ENCODE peak calls at places on chromosome 11, in eight cellular contexts. One of them, this sample, is unnamed.
A peak's percentile ranks its signal among the peaks of the same experiment; 100 is the strongest.

GRCh38 chr11:47204633-47204989 is 10.2 kb upstream of the DDB2 start:
- DNase-seq in mesenchymal stem cell: peak; percentile 72
- DNase-seq in HCT116: no peak
- DNase-seq in AG04450: peak; percentile 46
- DNase-seq in GM12865: no peak
- DNase-seq in OCI-LY7: no peak
- DNase-seq in HepG2: no peak
- DNase-seq in coronary artery: no peak
- DNase-seq in this sample: no peak

GRCh38 chr11:45662665-45663485 is 2.5 kb downstream of the CHST1 start:
- DNase-seq in AG04450: peak; percentile 49
- DNase-seq in mesenchymal stem cell: peak; percentile 97
- DNase-seq in HepG2: peak; percentile 20
- DNase-seq in coronary artery: no peak
- DNase-seq in GM12865: no peak
- DNase-seq in HCT116: no peak
- DNase-seq in OCI-LY7: no peak
- DNase-seq in this sample: peak; percentile 54

GRCh38 chr11:104763930-104764717 is 134.1 kb downstream of the CASP12 start:
- DNase-seq in HCT116: no peak
- DNase-seq in HepG2: no peak
- DNase-seq in AG04450: no peak
- DNase-seq in coronary artery: no peak
- DNase-seq in mesenchymal stem cell: no peak
- DNase-seq in GM12865: no peak
- DNase-seq in OCI-LY7: no peak
- DNase-seq in this sample: no peak

GRCh38 chr11:116576523-116576922 is 196.3 kb downstream of the BUD13 start:
- DNase-seq in AG04450: no peak
- DNase-seq in HCT116: no peak
- DNase-seq in HepG2: peak; percentile 54
- DNase-seq in GM12865: no peak
- DNase-seq in mesenchymal stem cell: no peak
- DNase-seq in coronary artery: no peak
- DNase-seq in OCI-LY7: no peak
- DNase-seq in this sample: no peak

GRCh38 chr11:62087694-62088093 is 36.1 kb upstream of the INCENP start:
- DNase-seq in AG04450: no peak
- DNase-seq in OCI-LY7: no peak
- DNase-seq in HCT116: no peak
- DNase-seq in HepG2: no peak
- DNase-seq in mesenchymal stem cell: no peak
- DNase-seq in GM12865: no peak
- DNase-seq in coronary artery: no peak
- DNase-seq in this sample: no peak

GRCh38 chr11:100010393-100010792 is 676.7 kb upstream of the ARHGAP42 start:
- DNase-seq in HepG2: no peak
- DNase-seq in GM12865: peak; percentile 9
- DNase-seq in mesenchymal stem cell: no peak
- DNase-seq in OCI-LY7: no peak
- DNase-seq in HCT116: no peak
- DNase-seq in AG04450: no peak
- DNase-seq in coronary artery: no peak
- DNase-seq in this sample: no peak

GRCh38 chr11:95081412-95081811 is 8.2 kb upstream of the ENDOD1 start:
- DNase-seq in AG04450: no peak
- DNase-seq in coronary artery: peak; percentile 91
- DNase-seq in OCI-LY7: no peak
- DNase-seq in GM12865: no peak
- DNase-seq in HepG2: no peak
- DNase-seq in HCT116: no peak
- DNase-seq in mesenchymal stem cell: peak; percentile 20
- DNase-seq in this sample: no peak

GRCh38 chr11:88779551-88779950 is 286.2 kb downstream of the GRM5 start:
- DNase-seq in GM12865: no peak
- DNase-seq in HepG2: peak; percentile 0
- DNase-seq in AG04450: peak; percentile 53
- DNase-seq in OCI-LY7: no peak
- DNase-seq in HCT116: no peak
- DNase-seq in coronary artery: no peak
- DNase-seq in mesenchymal stem cell: no peak
- DNase-seq in this sample: peak; percentile 70

GRCh38 chr11:1006762-1007161 is 29.8 kb downstream of the MUC6 start:
- DNase-seq in HepG2: no peak
- DNase-seq in GM12865: no peak
- DNase-seq in AG04450: no peak
- DNase-seq in HCT116: no peak
- DNase-seq in coronary artery: no peak
- DNase-seq in OCI-LY7: no peak
- DNase-seq in mesenchymal stem cell: no peak
- DNase-seq in this sample: no peak

GRCh38 chr11:8087185-8087584 is 6.2 kb downstream of the TUB start:
- DNase-seq in GM12865: peak; percentile 51
- DNase-seq in HCT116: no peak
- DNase-seq in HepG2: no peak
- DNase-seq in OCI-LY7: no peak
- DNase-seq in mesenchymal stem cell: no peak
- DNase-seq in coronary artery: no peak
- DNase-seq in AG04450: no peak
- DNase-seq in this sample: no peak

GRCh38 chr11:123186291-123186690 is 8.8 kb downstream of the CLMP start:
- DNase-seq in AG04450: no peak
- DNase-seq in GM12865: no peak
- DNase-seq in OCI-LY7: no peak
- DNase-seq in mesenchymal stem cell: no peak
- DNase-seq in HepG2: no peak
- DNase-seq in HCT116: no peak
- DNase-seq in coronary artery: no peak
- DNase-seq in this sample: no peak

GRCh38 chr11:8223513-8223899 is 40.2 kb downstream of the LMO1 start:
- DNase-seq in AG04450: no peak
- DNase-seq in GM12865: no peak
- DNase-seq in coronary artery: no peak
- DNase-seq in mesenchymal stem cell: no peak
- DNase-seq in HCT116: no peak
- DNase-seq in HepG2: no peak
- DNase-seq in OCI-LY7: no peak
- DNase-seq in this sample: no peak

GRCh38 chr11:22304337-22304961 is 33.7 kb upstream of the SLC17A6 start:
- DNase-seq in coronary artery: no peak
- DNase-seq in OCI-LY7: peak; percentile 47
- DNase-seq in GM12865: peak; percentile 26
- DNase-seq in mesenchymal stem cell: peak; percentile 17
- DNase-seq in HCT116: peak; percentile 18
- DNase-seq in HepG2: peak; percentile 12
- DNase-seq in AG04450: no peak
- DNase-seq in this sample: no peak

GRCh38 chr11:75924966-75925784 is 110.2 kb downstream of the UVRAG start:
- DNase-seq in OCI-LY7: no peak
- DNase-seq in AG04450: no peak
- DNase-seq in HCT116: no peak
- DNase-seq in GM12865: no peak
- DNase-seq in HepG2: no peak
- DNase-seq in coronary artery: no peak
- DNase-seq in mesenchymal stem cell: no peak
- DNase-seq in this sample: no peak

GRCh38 chr11:117986981-117987495 is 844 bp downstream of the IL10RA start:
- DNase-seq in mesenchymal stem cell: peak; percentile 17
- DNase-seq in OCI-LY7: peak; percentile 65
- DNase-seq in HCT116: no peak
- DNase-seq in AG04450: no peak
- DNase-seq in coronary artery: no peak
- DNase-seq in GM12865: peak; percentile 95
- DNase-seq in HepG2: no peak
- DNase-seq in this sample: no peak
- H3K4me3 ChIP-seq in mesenchymal stem cell: no peak overlapping the region
- H3K4me3 ChIP-seq in OCI-LY7: peak overlapping the region; percentile 78
- H3K4me3 ChIP-seq in HCT116: peak overlapping the region; percentile 51
- H3K4me3 ChIP-seq in AG04450: no peak overlapping the region
- H3K4me3 ChIP-seq in coronary artery: peak overlapping the region; percentile 73
- H3K4me3 ChIP-seq in GM12865: peak overlapping the region; percentile 90
- H3K4me3 ChIP-seq in HepG2: no peak overlapping the region
- H3K4me3 ChIP-seq in this sample: no peak overlapping the region

GRCh38 chr11:31237819-31238771 is 131.4 kb downstream of the DCDC1 start:
- DNase-seq in HCT116: no peak
- DNase-seq in HepG2: no peak
- DNase-seq in OCI-LY7: no peak
- DNase-seq in coronary artery: no peak
- DNase-seq in mesenchymal stem cell: peak; percentile 8
- DNase-seq in GM12865: no peak
- DNase-seq in AG04450: no peak
- DNase-seq in this sample: no peak
- H3K4me3 ChIP-seq in HCT116: no peak overlapping the region
- H3K4me3 ChIP-seq in HepG2: no peak overlapping the region
- H3K4me3 ChIP-seq in OCI-LY7: no peak overlapping the region
- H3K4me3 ChIP-seq in coronary artery: no peak overlapping the region
- H3K4me3 ChIP-seq in mesenchymal stem cell: no peak overlapping the region
- H3K4me3 ChIP-seq in GM12865: no peak overlapping the region
- H3K4me3 ChIP-seq in AG04450: no peak overlapping the region
- H3K4me3 ChIP-seq in this sample: no peak overlapping the region

GRCh38 chr11:82732734-82733443 is 775 bp downstream of the FAM181B start:
- DNase-seq in GM12865: no peak
- DNase-seq in mesenchymal stem cell: no peak
- DNase-seq in OCI-LY7: no peak
- DNase-seq in HCT116: no peak
- DNase-seq in AG04450: no peak
- DNase-seq in coronary artery: no peak
- DNase-seq in HepG2: no peak
- DNase-seq in this sample: no peak
- H3K4me3 ChIP-seq in GM12865: no peak overlapping the region
- H3K4me3 ChIP-seq in mesenchymal stem cell: peak overlapping the region; percentile 64
- H3K4me3 ChIP-seq in OCI-LY7: no peak overlapping the region
- H3K4me3 ChIP-seq in HCT116: no peak overlapping the region
- H3K4me3 ChIP-seq in AG04450: peak overlapping the region; percentile 25
- H3K4me3 ChIP-seq in coronary artery: peak overlapping the region; percentile 73
- H3K4me3 ChIP-seq in HepG2: peak overlapping the region; percentile 37
- H3K4me3 ChIP-seq in this sample: peak overlapping the region; percentile 49

GRCh38 chr11:124747406-124748099 is 4.5 kb downstream of the VSIG2 start:
- DNase-seq in HCT116: no peak
- DNase-seq in coronary artery: no peak
- DNase-seq in GM12865: no peak
- DNase-seq in AG04450: no peak
- DNase-seq in mesenchymal stem cell: no peak
- DNase-seq in OCI-LY7: no peak
- DNase-seq in HepG2: no peak
- DNase-seq in this sample: no peak
- H3K4me3 ChIP-seq in HCT116: no peak overlapping the region
- H3K4me3 ChIP-seq in coronary artery: no peak overlapping the region
- H3K4me3 ChIP-seq in GM12865: no peak overlapping the region
- H3K4me3 ChIP-seq in AG04450: no peak overlapping the region
- H3K4me3 ChIP-seq in mesenchymal stem cell: no peak overlapping the region
- H3K4me3 ChIP-seq in OCI-LY7: peak overlapping the region; percentile 70
- H3K4me3 ChIP-seq in HepG2: no peak overlapping the region
- H3K4me3 ChIP-seq in this sample: no peak overlapping the region

GRCh38 chr11:67270256-67271211 is 4.3 kb downstream of the GRK2 start:
- DNase-seq in OCI-LY7: peak; percentile 53
- DNase-seq in AG04450: no peak
- DNase-seq in HepG2: no peak
- DNase-seq in coronary artery: no peak
- DNase-seq in GM12865: no peak
- DNase-seq in mesenchymal stem cell: peak; percentile 51
- DNase-seq in HCT116: no peak
- DNase-seq in this sample: no peak
- H3K4me3 ChIP-seq in OCI-LY7: peak overlapping the region; percentile 87
- H3K4me3 ChIP-seq in AG04450: peak overlapping the region; percentile 25
- H3K4me3 ChIP-seq in HepG2: no peak overlapping the region
- H3K4me3 ChIP-seq in coronary artery: peak overlapping the region; percentile 98
- H3K4me3 ChIP-seq in GM12865: peak overlapping the region; percentile 88
- H3K4me3 ChIP-seq in mesenchymal stem cell: no peak overlapping the region
- H3K4me3 ChIP-seq in HCT116: no peak overlapping the region
- H3K4me3 ChIP-seq in this sample: peak overlapping the region; percentile 20

DNA sequence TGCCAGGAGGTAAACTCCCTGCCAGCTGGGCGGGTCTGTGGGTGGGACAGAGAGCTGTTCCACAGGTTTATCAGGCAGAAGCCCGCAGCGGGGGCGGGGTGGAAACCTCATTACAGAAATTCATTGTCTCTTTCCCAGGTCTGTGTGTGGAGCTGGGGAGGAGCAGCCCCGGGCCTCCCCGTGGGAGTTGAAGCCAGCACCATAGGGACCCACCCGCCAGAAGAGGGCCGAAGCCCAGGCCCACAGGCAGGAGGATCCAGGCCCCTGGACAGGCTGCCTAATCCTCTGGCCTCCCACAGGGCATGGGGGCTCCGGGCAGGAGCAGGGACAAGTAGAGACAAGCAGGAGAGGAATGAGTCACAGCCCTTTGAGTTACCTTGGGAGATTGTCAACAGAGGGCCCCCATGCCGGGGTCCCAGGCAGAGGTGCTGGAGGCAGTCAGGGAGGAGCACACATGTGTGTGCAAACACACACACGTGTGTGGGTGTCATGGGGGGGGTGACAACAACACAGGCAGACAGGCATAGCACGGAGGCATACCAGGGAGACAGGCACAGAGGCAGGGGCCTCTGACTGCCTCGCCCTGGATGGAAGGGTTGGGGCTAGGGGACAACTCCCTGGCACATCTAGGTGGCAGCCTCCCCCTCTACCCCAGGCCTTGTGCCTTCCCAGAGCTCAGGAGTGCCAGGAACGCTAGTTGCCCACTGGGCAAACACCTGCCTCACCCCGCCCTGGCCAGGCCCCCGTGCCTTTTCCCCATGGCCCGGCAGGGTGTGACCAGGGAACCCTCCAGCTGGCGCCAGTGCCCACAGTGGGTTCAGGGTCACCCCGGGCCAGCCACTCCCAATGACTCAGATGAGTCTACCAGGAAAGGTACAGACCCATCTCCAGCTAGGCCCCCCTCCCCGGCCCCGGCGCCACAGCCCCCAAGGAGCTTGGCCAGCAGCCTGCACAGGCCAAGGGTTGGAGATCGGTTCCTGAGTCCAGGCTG is 1.3 kb downstream of the CDC42BPG start:
- DNase-seq in GM12865: no peak
- DNase-seq in coronary artery: no peak
- DNase-seq in HepG2: peak; percentile 70
- DNase-seq in HCT116: no peak
- DNase-seq in AG04450: no peak
- DNase-seq in OCI-LY7: no peak
- DNase-seq in mesenchymal stem cell: no peak
- DNase-seq in this sample: no peak
- H3K4me3 ChIP-seq in GM12865: no peak overlapping the region
- H3K4me3 ChIP-seq in coronary artery: no peak overlapping the region
- H3K4me3 ChIP-seq in HepG2: peak overlapping the region; percentile 57
- H3K4me3 ChIP-seq in HCT116: peak overlapping the region; percentile 60
- H3K4me3 ChIP-seq in AG04450: no peak overlapping the region
- H3K4me3 ChIP-seq in OCI-LY7: peak overlapping the region; percentile 71
- H3K4me3 ChIP-seq in mesenchymal stem cell: no peak overlapping the region
- H3K4me3 ChIP-seq in this sample: no peak overlapping the region